ENCODE peak calls at places on chromosomes 11 and 22, in eight cellular contexts. One of them, this sample, is unnamed.

GRCh38 chr22:30806391-30806861 is 111.8 kb downstream of the OSBP2 start:
- DNase-seq in mesendoderm: peak
- DNase-seq in NCI-H1436 treated with DMSO at 0.1 percent for 48 hours: no peak
- DNase-seq in cerebellar cortex: no peak
- DNase-seq in caudate nucleus: no peak
- DNase-seq in NCI-H524 treated with DMSO at 0.1 percent for 48 hours: no peak
- DNase-seq in HuH-7: no peak
- DNase-seq in NCI-H748 treated with DMSO at 0.1 percent for 48 hours: no peak
- DNase-seq in this sample: peak

GRCh38 chr11:9568161-9568853 is 5.2 kb upstream of the WEE1 start:
- DNase-seq in mesendoderm: peak
- DNase-seq in NCI-H1436 treated with DMSO at 0.1 percent for 48 hours: no peak
- DNase-seq in cerebellar cortex: no peak
- DNase-seq in caudate nucleus: no peak
- DNase-seq in NCI-H524 treated with DMSO at 0.1 percent for 48 hours: no peak
- DNase-seq in HuH-7: no peak
- DNase-seq in NCI-H748 treated with DMSO at 0.1 percent for 48 hours: no peak
- DNase-seq in this sample: no peak

GRCh38 chr22:47724751-47725150 is 962.3 kb downstream of the TBC1D22A start:
- DNase-seq in mesendoderm: peak
- DNase-seq in NCI-H1436 treated with DMSO at 0.1 percent for 48 hours: no peak
- DNase-seq in cerebellar cortex: no peak
- DNase-seq in caudate nucleus: no peak
- DNase-seq in NCI-H524 treated with DMSO at 0.1 percent for 48 hours: no peak
- DNase-seq in HuH-7: no peak
- DNase-seq in NCI-H748 treated with DMSO at 0.1 percent for 48 hours: no peak
- DNase-seq in this sample: peak

GRCh38 chr11:44409558-44410236 is 99.8 kb upstream of the ALX4 start:
- DNase-seq in mesendoderm: peak
- DNase-seq in NCI-H1436 treated with DMSO at 0.1 percent for 48 hours: no peak
- DNase-seq in cerebellar cortex: no peak
- DNase-seq in caudate nucleus: no peak
- DNase-seq in NCI-H524 treated with DMSO at 0.1 percent for 48 hours: no peak
- DNase-seq in HuH-7: no peak
- DNase-seq in NCI-H748 treated with DMSO at 0.1 percent for 48 hours: no peak
- DNase-seq in this sample: peak

GRCh38 chr11:131758726-131759125 is 388.3 kb downstream of the NTM start:
- DNase-seq in mesendoderm: no peak
- DNase-seq in NCI-H1436 treated with DMSO at 0.1 percent for 48 hours: no peak
- DNase-seq in cerebellar cortex: no peak
- DNase-seq in caudate nucleus: no peak
- DNase-seq in NCI-H524 treated with DMSO at 0.1 percent for 48 hours: no peak
- DNase-seq in HuH-7: no peak
- DNase-seq in NCI-H748 treated with DMSO at 0.1 percent for 48 hours: no peak
- DNase-seq in this sample: no peak

GRCh38 chr11:64809781-64810241 is 540 bp downstream of the MEN1 start:
- DNase-seq in mesendoderm: peak
- DNase-seq in NCI-H1436 treated with DMSO at 0.1 percent for 48 hours: no peak
- DNase-seq in cerebellar cortex: no peak
- DNase-seq in caudate nucleus: no peak
- DNase-seq in NCI-H524 treated with DMSO at 0.1 percent for 48 hours: no peak
- DNase-seq in HuH-7: peak
- DNase-seq in NCI-H748 treated with DMSO at 0.1 percent for 48 hours: peak
- DNase-seq in this sample: peak

GRCh38 chr11:41222236-41222635 is 237.2 kb downstream of the LRRC4C start:
- DNase-seq in mesendoderm: no peak
- DNase-seq in NCI-H1436 treated with DMSO at 0.1 percent for 48 hours: no peak
- DNase-seq in cerebellar cortex: peak
- DNase-seq in caudate nucleus: no peak
- DNase-seq in NCI-H524 treated with DMSO at 0.1 percent for 48 hours: no peak
- DNase-seq in HuH-7: no peak
- DNase-seq in NCI-H748 treated with DMSO at 0.1 percent for 48 hours: no peak
- DNase-seq in this sample: no peak

GRCh38 chr11:85823816-85824215 is 12.9 kb upstream of the SYTL2 start:
- DNase-seq in mesendoderm: no peak
- DNase-seq in NCI-H1436 treated with DMSO at 0.1 percent for 48 hours: no peak
- DNase-seq in cerebellar cortex: no peak
- DNase-seq in caudate nucleus: no peak
- DNase-seq in NCI-H524 treated with DMSO at 0.1 percent for 48 hours: no peak
- DNase-seq in HuH-7: no peak
- DNase-seq in NCI-H748 treated with DMSO at 0.1 percent for 48 hours: no peak
- DNase-seq in this sample: no peak

GRCh38 chr22:42357634-42358296 is 74.4 kb downstream of the NFAM1 start:
- DNase-seq in mesendoderm: no peak
- DNase-seq in NCI-H1436 treated with DMSO at 0.1 percent for 48 hours: no peak
- DNase-seq in cerebellar cortex: no peak
- DNase-seq in caudate nucleus: no peak
- DNase-seq in NCI-H524 treated with DMSO at 0.1 percent for 48 hours: no peak
- DNase-seq in HuH-7: no peak
- DNase-seq in NCI-H748 treated with DMSO at 0.1 percent for 48 hours: no peak
- DNase-seq in this sample: no peak

GRCh38 chr11:72787262-72788104 is 6.4 kb downstream of the STARD10 start:
- DNase-seq in mesendoderm: peak
- DNase-seq in NCI-H1436 treated with DMSO at 0.1 percent for 48 hours: no peak
- DNase-seq in cerebellar cortex: no peak
- DNase-seq in caudate nucleus: no peak
- DNase-seq in NCI-H524 treated with DMSO at 0.1 percent for 48 hours: peak
- DNase-seq in HuH-7: peak
- DNase-seq in NCI-H748 treated with DMSO at 0.1 percent for 48 hours: no peak
- DNase-seq in this sample: peak

GRCh38 chr11:118631109-118631508 is 23.7 kb downstream of the PHLDB1 start:
- DNase-seq in mesendoderm: no peak
- DNase-seq in NCI-H1436 treated with DMSO at 0.1 percent for 48 hours: no peak
- DNase-seq in cerebellar cortex: no peak
- DNase-seq in caudate nucleus: no peak
- DNase-seq in NCI-H524 treated with DMSO at 0.1 percent for 48 hours: no peak
- DNase-seq in HuH-7: no peak
- DNase-seq in NCI-H748 treated with DMSO at 0.1 percent for 48 hours: no peak
- DNase-seq in this sample: no peak

GRCh38 chr11:126049159-126049558 is 13.5 kb downstream of the CDON start:
- DNase-seq in mesendoderm: no peak
- DNase-seq in NCI-H1436 treated with DMSO at 0.1 percent for 48 hours: no peak
- DNase-seq in cerebellar cortex: no peak
- DNase-seq in caudate nucleus: no peak
- DNase-seq in NCI-H524 treated with DMSO at 0.1 percent for 48 hours: no peak
- DNase-seq in HuH-7: no peak
- DNase-seq in NCI-H748 treated with DMSO at 0.1 percent for 48 hours: no peak
- DNase-seq in this sample: no peak

GRCh38 chr22:38696606-38697005 is 4.1 kb downstream of the JOSD1 start:
- DNase-seq in mesendoderm: peak
- DNase-seq in NCI-H1436 treated with DMSO at 0.1 percent for 48 hours: no peak
- DNase-seq in cerebellar cortex: no peak
- DNase-seq in caudate nucleus: no peak
- DNase-seq in NCI-H524 treated with DMSO at 0.1 percent for 48 hours: no peak
- DNase-seq in HuH-7: no peak
- DNase-seq in NCI-H748 treated with DMSO at 0.1 percent for 48 hours: no peak
- DNase-seq in this sample: no peak

GRCh38 chr11:19614370-19614936 is 98.2 kb upstream of the NAV2 start:
- DNase-seq in mesendoderm: no peak
- DNase-seq in NCI-H1436 treated with DMSO at 0.1 percent for 48 hours: no peak
- DNase-seq in cerebellar cortex: peak
- DNase-seq in caudate nucleus: no peak
- DNase-seq in NCI-H524 treated with DMSO at 0.1 percent for 48 hours: no peak
- DNase-seq in HuH-7: no peak
- DNase-seq in NCI-H748 treated with DMSO at 0.1 percent for 48 hours: no peak
- DNase-seq in this sample: no peak

GRCh38 chr11:13717331-13717730 is 48.9 kb downstream of the FAR1 start:
- DNase-seq in mesendoderm: peak
- DNase-seq in NCI-H1436 treated with DMSO at 0.1 percent for 48 hours: no peak
- DNase-seq in cerebellar cortex: no peak
- DNase-seq in caudate nucleus: no peak
- DNase-seq in NCI-H524 treated with DMSO at 0.1 percent for 48 hours: no peak
- DNase-seq in HuH-7: no peak
- DNase-seq in NCI-H748 treated with DMSO at 0.1 percent for 48 hours: no peak
- DNase-seq in this sample: no peak

GRCh38 chr11:86446924-86447285 is 72.2 kb downstream of the CCDC81 start:
- DNase-seq in mesendoderm: no peak
- DNase-seq in NCI-H1436 treated with DMSO at 0.1 percent for 48 hours: no peak
- DNase-seq in cerebellar cortex: no peak
- DNase-seq in caudate nucleus: no peak
- DNase-seq in NCI-H524 treated with DMSO at 0.1 percent for 48 hours: no peak
- DNase-seq in HuH-7: no peak
- DNase-seq in NCI-H748 treated with DMSO at 0.1 percent for 48 hours: no peak
- DNase-seq in this sample: no peak

GRCh38 chr11:66070604-66071325 is 693 bp downstream of the PACS1 start:
- DNase-seq in mesendoderm: peak
- DNase-seq in NCI-H1436 treated with DMSO at 0.1 percent for 48 hours: no peak
- DNase-seq in cerebellar cortex: peak
- DNase-seq in caudate nucleus: no peak
- DNase-seq in NCI-H524 treated with DMSO at 0.1 percent for 48 hours: no peak
- DNase-seq in HuH-7: no peak
- DNase-seq in NCI-H748 treated with DMSO at 0.1 percent for 48 hours: no peak
- DNase-seq in this sample: peak

GRCh38 chr22:37630839-37631435 is 8.5 kb upstream of the SH3BP1 start:
- DNase-seq in mesendoderm: no peak
- DNase-seq in NCI-H1436 treated with DMSO at 0.1 percent for 48 hours: no peak
- DNase-seq in cerebellar cortex: no peak
- DNase-seq in caudate nucleus: no peak
- DNase-seq in NCI-H524 treated with DMSO at 0.1 percent for 48 hours: no peak
- DNase-seq in HuH-7: peak
- DNase-seq in NCI-H748 treated with DMSO at 0.1 percent for 48 hours: no peak
- DNase-seq in this sample: no peak

GRCh38 chr11:120211522-120212258 is 858 bp downstream of the OAF start:
- DNase-seq in mesendoderm: no peak
- DNase-seq in NCI-H1436 treated with DMSO at 0.1 percent for 48 hours: no peak
- DNase-seq in cerebellar cortex: no peak
- DNase-seq in caudate nucleus: no peak
- DNase-seq in NCI-H524 treated with DMSO at 0.1 percent for 48 hours: no peak
- DNase-seq in HuH-7: no peak
- DNase-seq in NCI-H748 treated with DMSO at 0.1 percent for 48 hours: no peak
- DNase-seq in this sample: no peak

GRCh38 chr11:3920148-3920852 is 64.8 kb downstream of the STIM1 start:
- DNase-seq in mesendoderm: no peak
- DNase-seq in NCI-H1436 treated with DMSO at 0.1 percent for 48 hours: no peak
- DNase-seq in cerebellar cortex: no peak
- DNase-seq in caudate nucleus: peak
- DNase-seq in NCI-H524 treated with DMSO at 0.1 percent for 48 hours: no peak
- DNase-seq in HuH-7: no peak
- DNase-seq in NCI-H748 treated with DMSO at 0.1 percent for 48 hours: no peak
- DNase-seq in this sample: no peak